ENCODE peak calls at places on chromosomes 12 and 14, in eight cellular contexts. One of them, this sample, is unnamed.

GRCh38 chr14:24673534-24674203 is 39.7 kb upstream of the GZMB start:
- DNase-seq in Panc1: no peak
- DNase-seq in spleen: no peak
- DNase-seq in GM23338: no peak
- DNase-seq in SK-N-SH: no peak
- DNase-seq in breast epithelium: no peak
- DNase-seq in stomach: no peak
- DNase-seq in transverse colon: peak
- DNase-seq in this sample: no peak

GRCh38 chr12:42785944-42786343 is 196.4 kb upstream of the PRICKLE1 start:
- DNase-seq in Panc1: no peak
- DNase-seq in SK-N-SH: no peak
- DNase-seq in spleen: no peak
- DNase-seq in stomach: no peak
- DNase-seq in transverse colon: no peak
- DNase-seq in breast epithelium: no peak
- DNase-seq in GM23338: no peak
- DNase-seq in this sample: no peak

GRCh38 chr14:77111021-77111420 is 13.0 kb downstream of the CIPC start:
- DNase-seq in GM23338: peak
- DNase-seq in Panc1: no peak
- DNase-seq in SK-N-SH: no peak
- DNase-seq in breast epithelium: peak
- DNase-seq in spleen: no peak
- DNase-seq in stomach: peak
- DNase-seq in transverse colon: no peak
- DNase-seq in this sample: peak

GRCh38 chr12:50257226-50258166 is 25.8 kb downstream of the LIMA1 start:
- DNase-seq in spleen: no peak
- DNase-seq in stomach: no peak
- DNase-seq in Panc1: no peak
- DNase-seq in GM23338: no peak
- DNase-seq in breast epithelium: no peak
- DNase-seq in transverse colon: no peak
- DNase-seq in SK-N-SH: no peak
- DNase-seq in this sample: peak

GRCh38 chr14:37172024-37172869 is at the start of gene SLC25A21:
- DNase-seq in breast epithelium: peak
- DNase-seq in SK-N-SH: no peak
- DNase-seq in transverse colon: peak
- DNase-seq in stomach: peak
- DNase-seq in spleen: peak
- DNase-seq in Panc1: peak
- DNase-seq in GM23338: peak
- DNase-seq in this sample: peak

GRCh38 chr14:79543966-79544365 is 667.3 kb downstream of the DIO2 start:
- DNase-seq in SK-N-SH: peak
- DNase-seq in breast epithelium: no peak
- DNase-seq in stomach: no peak
- DNase-seq in Panc1: no peak
- DNase-seq in spleen: no peak
- DNase-seq in transverse colon: no peak
- DNase-seq in GM23338: peak
- DNase-seq in this sample: peak

GRCh38 chr12:54723653-54724256 is 75.6 kb upstream of the DCD start:
- DNase-seq in spleen: no peak
- DNase-seq in Panc1: no peak
- DNase-seq in transverse colon: no peak
- DNase-seq in GM23338: peak
- DNase-seq in breast epithelium: no peak
- DNase-seq in stomach: no peak
- DNase-seq in SK-N-SH: no peak
- DNase-seq in this sample: no peak

GRCh38 chr12:110345176-110345651 is 58.3 kb downstream of the ANAPC7 start:
- DNase-seq in stomach: no peak
- DNase-seq in SK-N-SH: no peak
- DNase-seq in GM23338: no peak
- DNase-seq in spleen: no peak
- DNase-seq in Panc1: no peak
- DNase-seq in breast epithelium: peak
- DNase-seq in transverse colon: peak
- DNase-seq in this sample: peak

GRCh38 chr14:61120576-61120975 is 139.5 kb downstream of the SLC38A6 start:
- DNase-seq in transverse colon: no peak
- DNase-seq in GM23338: no peak
- DNase-seq in spleen: no peak
- DNase-seq in stomach: no peak
- DNase-seq in breast epithelium: no peak
- DNase-seq in SK-N-SH: no peak
- DNase-seq in Panc1: no peak
- DNase-seq in this sample: no peak

GRCh38 chr14:51873221-51873893 is 12.9 kb downstream of the GNG2 start:
- DNase-seq in stomach: no peak
- DNase-seq in Panc1: no peak
- DNase-seq in breast epithelium: no peak
- DNase-seq in SK-N-SH: peak
- DNase-seq in transverse colon: no peak
- DNase-seq in spleen: no peak
- DNase-seq in GM23338: no peak
- DNase-seq in this sample: no peak

GRCh38 chr14:104155513-104155912 is 17.1 kb downstream of the KIF26A start:
- DNase-seq in SK-N-SH: no peak
- DNase-seq in stomach: no peak
- DNase-seq in transverse colon: no peak
- DNase-seq in GM23338: no peak
- DNase-seq in breast epithelium: no peak
- DNase-seq in Panc1: no peak
- DNase-seq in spleen: no peak
- DNase-seq in this sample: no peak

GRCh38 chr12:51886021-51886710 is 1.7 kb upstream of the ANKRD33 start:
- DNase-seq in GM23338: peak
- DNase-seq in Panc1: no peak
- DNase-seq in transverse colon: peak
- DNase-seq in stomach: no peak
- DNase-seq in SK-N-SH: no peak
- DNase-seq in spleen: peak
- DNase-seq in breast epithelium: peak
- DNase-seq in this sample: no peak

GRCh38 chr12:100114574-100114973 is 28.1 kb downstream of the BLTP3B start:
- DNase-seq in transverse colon: no peak
- DNase-seq in GM23338: no peak
- DNase-seq in SK-N-SH: no peak
- DNase-seq in stomach: no peak
- DNase-seq in Panc1: no peak
- DNase-seq in breast epithelium: no peak
- DNase-seq in spleen: no peak
- DNase-seq in this sample: no peak

GRCh38 chr14:74019743-74020142 is 594 bp downstream of the BBOF1 start:
- DNase-seq in spleen: no peak
- DNase-seq in transverse colon: no peak
- DNase-seq in GM23338: no peak
- DNase-seq in Panc1: no peak
- DNase-seq in breast epithelium: no peak
- DNase-seq in stomach: no peak
- DNase-seq in SK-N-SH: peak
- DNase-seq in this sample: no peak

GRCh38 chr14:23308721-23309445 is 2.2 kb downstream of the BCL2L2 start:
- DNase-seq in transverse colon: no peak
- DNase-seq in spleen: no peak
- DNase-seq in GM23338: no peak
- DNase-seq in SK-N-SH: no peak
- DNase-seq in breast epithelium: peak
- DNase-seq in stomach: no peak
- DNase-seq in Panc1: no peak
- DNase-seq in this sample: no peak

GRCh38 chr14:103728721-103729120 is 13.1 kb downstream of the ZFYVE21 start:
- DNase-seq in stomach: peak
- DNase-seq in Panc1: no peak
- DNase-seq in transverse colon: no peak
- DNase-seq in SK-N-SH: no peak
- DNase-seq in GM23338: no peak
- DNase-seq in breast epithelium: peak
- DNase-seq in spleen: peak
- DNase-seq in this sample: peak

DNA sequence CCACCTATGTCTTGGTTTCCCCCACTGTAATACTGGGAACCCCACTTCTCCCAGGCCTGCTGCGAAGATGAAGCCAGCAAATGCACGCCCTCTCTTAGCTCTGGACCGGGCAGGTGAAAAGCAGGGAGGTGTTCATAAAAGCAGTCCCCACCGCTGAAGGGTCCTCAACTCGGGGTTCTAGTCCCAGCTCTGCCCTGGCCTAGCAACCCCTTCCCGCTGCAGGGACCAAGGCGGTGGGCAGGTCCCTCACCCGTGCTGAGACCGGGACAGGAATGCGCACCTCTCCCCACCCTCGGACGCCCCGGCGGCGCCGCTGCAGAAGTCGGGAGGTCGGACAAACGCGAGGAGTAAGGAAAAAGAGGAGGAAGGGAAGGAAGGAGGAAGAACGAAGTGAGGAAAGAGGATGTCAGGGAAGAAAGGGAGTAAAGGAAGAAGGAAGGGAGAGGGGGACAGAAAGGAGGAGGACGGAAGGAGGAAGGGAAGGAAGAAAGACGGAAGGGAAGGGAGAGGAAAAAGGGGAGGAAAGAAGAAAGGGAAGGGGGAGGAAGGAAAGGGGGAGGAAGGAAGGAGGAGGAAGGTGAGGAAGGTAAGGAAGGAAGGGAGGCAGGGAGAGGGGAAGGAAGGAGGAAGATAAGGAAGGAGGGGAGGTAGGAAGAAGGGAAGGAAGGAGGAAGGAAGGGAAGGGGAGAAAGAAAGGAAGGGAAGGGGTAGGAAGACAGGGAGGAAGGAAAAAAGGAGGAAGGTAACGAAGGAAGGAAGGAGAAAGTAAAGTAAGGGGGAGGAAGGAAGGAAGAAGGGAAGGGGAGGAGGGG is 701 bp downstream of the SPRING1 start:
- DNase-seq in breast epithelium: no peak
- DNase-seq in stomach: peak
- DNase-seq in Panc1: no peak
- DNase-seq in GM23338: peak
- DNase-seq in spleen: peak
- DNase-seq in SK-N-SH: peak
- DNase-seq in transverse colon: peak
- DNase-seq in this sample: no peak
- H3K27ac ChIP-seq in breast epithelium: peak
- H3K27ac ChIP-seq in stomach: peak
- H3K27ac ChIP-seq in Panc1: peak
- H3K27ac ChIP-seq in GM23338: no peak
- H3K27ac ChIP-seq in spleen: peak
- H3K27ac ChIP-seq in SK-N-SH: no peak
- H3K27ac ChIP-seq in transverse colon: peak
- H3K27ac ChIP-seq in this sample: peak

DNA sequence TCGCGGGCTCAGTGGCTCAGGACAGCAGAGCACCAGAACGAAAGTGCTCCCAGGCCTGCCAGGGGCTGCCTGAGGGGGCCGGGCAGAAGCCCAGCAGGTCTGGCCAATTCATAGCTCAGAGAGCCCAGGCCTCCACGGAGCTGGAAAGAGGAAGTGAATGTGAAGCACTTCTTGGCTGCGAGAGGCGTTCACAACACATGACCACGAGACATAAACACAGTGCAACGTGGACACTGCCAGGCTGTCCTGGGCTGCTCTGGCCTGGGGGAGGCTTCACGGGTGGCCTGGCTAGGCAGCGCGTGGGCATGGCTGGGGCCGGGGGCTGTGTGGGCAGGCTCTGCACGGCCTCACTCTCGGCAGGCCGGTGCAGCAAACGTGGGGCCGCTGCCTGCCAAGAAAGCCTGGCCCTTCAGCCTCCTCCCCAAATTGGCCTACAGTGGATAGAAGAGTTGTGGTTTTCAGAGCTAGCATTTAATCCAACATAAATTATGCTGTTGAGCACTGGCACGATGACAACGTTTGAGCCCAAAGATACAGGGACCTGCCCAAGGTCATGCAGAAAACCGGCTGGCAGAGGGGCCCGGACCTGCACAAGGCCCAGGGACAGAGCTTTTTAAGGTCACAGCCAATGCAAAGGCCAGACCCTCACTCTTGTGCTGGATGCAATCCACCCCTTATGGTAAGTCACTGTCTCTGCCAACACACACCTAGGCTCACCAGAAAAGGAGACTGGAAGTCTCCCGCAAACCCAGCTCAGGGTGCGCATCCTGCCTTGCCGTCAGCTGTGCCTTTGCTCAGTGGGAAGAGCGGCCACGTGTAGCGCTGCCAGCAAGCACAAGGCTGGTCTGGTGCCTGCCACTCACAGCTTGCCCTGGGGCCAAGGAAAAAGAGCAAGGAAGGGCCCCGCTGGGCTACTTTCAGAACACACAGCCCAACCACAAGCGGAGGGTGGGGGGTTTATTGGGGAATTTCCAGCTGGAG is 8.6 kb downstream of the SLC25A29 start:
- DNase-seq in Panc1: no peak
- DNase-seq in spleen: peak
- DNase-seq in transverse colon: peak
- DNase-seq in SK-N-SH: peak
- DNase-seq in stomach: peak
- DNase-seq in breast epithelium: peak
- DNase-seq in GM23338: no peak
- DNase-seq in this sample: peak
- TF ChIP-seq POLR2AphosphoS5 in Panc1: no peak
- TF ChIP-seq POLR2AphosphoS5 in spleen: peak
- TF ChIP-seq POLR2AphosphoS5 in transverse colon: peak
- TF ChIP-seq POLR2AphosphoS5 in SK-N-SH: no peak
- TF ChIP-seq POLR2AphosphoS5 in stomach: peak
- TF ChIP-seq POLR2AphosphoS5 in breast epithelium: no peak
- TF ChIP-seq POLR2AphosphoS5 in GM23338: no peak
- TF ChIP-seq POLR2AphosphoS5 in this sample: peak

DNA sequence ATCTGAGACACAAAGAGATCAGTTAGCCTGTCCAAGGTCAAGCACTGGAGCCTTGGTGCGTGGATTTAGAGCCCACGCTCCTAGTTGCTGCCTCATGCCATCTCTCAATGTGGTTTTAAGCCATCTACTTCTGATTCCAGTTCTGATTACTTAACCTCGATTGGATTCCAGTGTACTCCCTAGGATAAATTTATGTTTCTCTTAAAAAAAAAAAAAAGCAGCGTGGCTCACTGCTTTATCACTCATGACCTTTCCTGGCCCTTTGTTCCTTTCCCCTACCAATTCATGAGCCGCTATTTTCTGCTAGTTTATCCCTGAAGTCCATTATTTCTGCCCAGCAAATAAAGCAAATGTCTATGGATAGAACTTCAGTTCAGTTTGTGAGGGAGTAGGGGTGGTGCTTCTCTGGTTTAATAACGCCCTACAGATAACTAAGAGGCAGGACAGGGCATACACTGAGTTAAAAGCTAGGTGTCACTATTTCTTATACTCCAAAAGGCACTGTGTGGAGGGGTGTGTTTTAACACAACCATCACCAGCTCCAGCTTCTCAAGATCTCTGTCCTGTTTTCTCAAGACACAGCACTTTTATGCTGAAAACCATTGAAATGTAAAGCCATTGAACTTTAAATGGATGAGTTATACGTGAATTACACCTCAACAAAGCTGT is 9.8 kb upstream of the PARP11 start:
- DNase-seq in GM23338: peak
- DNase-seq in breast epithelium: no peak
- DNase-seq in spleen: no peak
- DNase-seq in Panc1: no peak
- DNase-seq in SK-N-SH: no peak
- DNase-seq in transverse colon: no peak
- DNase-seq in stomach: no peak
- DNase-seq in this sample: no peak
- TF ChIP-seq CTCF in GM23338: peak
- TF ChIP-seq CTCF in breast epithelium: no peak
- TF ChIP-seq CTCF in spleen: peak
- TF ChIP-seq CTCF in Panc1: peak
- TF ChIP-seq CTCF in SK-N-SH: no peak
- TF ChIP-seq CTCF in transverse colon: no peak
- TF ChIP-seq CTCF in stomach: no peak
- TF ChIP-seq CTCF in this sample: peak

GRCh38 chr14:35386673-35387125 is 17.9 kb downstream of the NFKBIA start:
- DNase-seq in SK-N-SH: no peak
- DNase-seq in transverse colon: no peak
- DNase-seq in spleen: no peak
- DNase-seq in Panc1: no peak
- DNase-seq in GM23338: no peak
- DNase-seq in stomach: no peak
- DNase-seq in breast epithelium: no peak
- DNase-seq in this sample: peak
- H3K27ac ChIP-seq in SK-N-SH: peak
- H3K27ac ChIP-seq in transverse colon: peak
- H3K27ac ChIP-seq in spleen: peak
- H3K27ac ChIP-seq in Panc1: peak
- H3K27ac ChIP-seq in GM23338: no peak
- H3K27ac ChIP-seq in stomach: peak
- H3K27ac ChIP-seq in breast epithelium: no peak
- H3K27ac ChIP-seq in this sample: peak